ENCODE peak calls at places on chromosomes 12 and 14, in five cellular contexts. One of them, this sample, is unnamed.

GRCh38 chr12:109718390-109718789 is 4.8 kb downstream of the FAM222A start:
- DNase-seq in stimulated activated CD4-positive, alpha-beta T cell treated with anti-CD3 and anti-CD28 coated beads, Interleukin-4, amount 100 ng/mL, for 1 hour: no peak
- DNase-seq in HS-27A: no peak
- DNase-seq in CD8-positive, alpha-beta memory T cell: no peak
- DNase-seq in ELF-1: peak
- DNase-seq in this sample: peak

GRCh38 chr12:110585231-110585799 is 2.2 kb upstream of the PPTC7 start:
- DNase-seq in ELF-1: no peak
- DNase-seq in HS-27A: no peak
- DNase-seq in CD8-positive, alpha-beta memory T cell: no peak
- DNase-seq in stimulated activated CD4-positive, alpha-beta T cell treated with anti-CD3 and anti-CD28 coated beads, Interleukin-4, amount 100 ng/mL, for 1 hour: no peak
- DNase-seq in this sample: peak

GRCh38 chr14:66008631-66009030 is 477.5 kb upstream of the CCDC196 start:
- DNase-seq in ELF-1: no peak
- DNase-seq in HS-27A: no peak
- DNase-seq in CD8-positive, alpha-beta memory T cell: no peak
- DNase-seq in stimulated activated CD4-positive, alpha-beta T cell treated with anti-CD3 and anti-CD28 coated beads, Interleukin-4, amount 100 ng/mL, for 1 hour: no peak
- DNase-seq in this sample: no peak

GRCh38 chr14:70836946-70837345 is 27.6 kb upstream of the MAP3K9 start:
- DNase-seq in HS-27A: no peak
- DNase-seq in CD8-positive, alpha-beta memory T cell: no peak
- DNase-seq in ELF-1: no peak
- DNase-seq in stimulated activated CD4-positive, alpha-beta T cell treated with anti-CD3 and anti-CD28 coated beads, Interleukin-4, amount 100 ng/mL, for 1 hour: no peak
- DNase-seq in this sample: no peak

GRCh38 chr12:105330938-105331804 is 680 bp downstream of the C12orf75 start:
- DNase-seq in stimulated activated CD4-positive, alpha-beta T cell treated with anti-CD3 and anti-CD28 coated beads, Interleukin-4, amount 100 ng/mL, for 1 hour: peak
- DNase-seq in ELF-1: no peak
- DNase-seq in HS-27A: no peak
- DNase-seq in CD8-positive, alpha-beta memory T cell: no peak
- DNase-seq in this sample: peak

GRCh38 chr14:101072531-101072930 is 169.0 kb upstream of the RTL1 start:
- DNase-seq in CD8-positive, alpha-beta memory T cell: no peak
- DNase-seq in HS-27A: no peak
- DNase-seq in ELF-1: no peak
- DNase-seq in stimulated activated CD4-positive, alpha-beta T cell treated with anti-CD3 and anti-CD28 coated beads, Interleukin-4, amount 100 ng/mL, for 1 hour: no peak
- DNase-seq in this sample: peak

GRCh38 chr14:67522270-67522669 is 10.8 kb upstream of the PLEKHH1 start:
- DNase-seq in HS-27A: no peak
- DNase-seq in CD8-positive, alpha-beta memory T cell: no peak
- DNase-seq in stimulated activated CD4-positive, alpha-beta T cell treated with anti-CD3 and anti-CD28 coated beads, Interleukin-4, amount 100 ng/mL, for 1 hour: no peak
- DNase-seq in ELF-1: no peak
- DNase-seq in this sample: no peak

GRCh38 chr14:105324080-105324778 is 9.7 kb downstream of the PACS2 start:
- DNase-seq in ELF-1: peak
- DNase-seq in stimulated activated CD4-positive, alpha-beta T cell treated with anti-CD3 and anti-CD28 coated beads, Interleukin-4, amount 100 ng/mL, for 1 hour: no peak
- DNase-seq in CD8-positive, alpha-beta memory T cell: no peak
- DNase-seq in HS-27A: no peak
- DNase-seq in this sample: peak

GRCh38 chr14:100822921-100823320 is 3.0 kb upstream of the MEG3 start:
- DNase-seq in CD8-positive, alpha-beta memory T cell: no peak
- DNase-seq in HS-27A: no peak
- DNase-seq in ELF-1: no peak
- DNase-seq in stimulated activated CD4-positive, alpha-beta T cell treated with anti-CD3 and anti-CD28 coated beads, Interleukin-4, amount 100 ng/mL, for 1 hour: no peak
- DNase-seq in this sample: no peak

GRCh38 chr12:111450676-111451075 is 45.0 kb downstream of the SH2B3 start:
- DNase-seq in ELF-1: no peak
- DNase-seq in stimulated activated CD4-positive, alpha-beta T cell treated with anti-CD3 and anti-CD28 coated beads, Interleukin-4, amount 100 ng/mL, for 1 hour: no peak
- DNase-seq in HS-27A: no peak
- DNase-seq in CD8-positive, alpha-beta memory T cell: no peak
- DNase-seq in this sample: peak

GRCh38 chr12:130961921-130962326 is 8.2 kb downstream of the ADGRD1 start:
- DNase-seq in HS-27A: no peak
- DNase-seq in CD8-positive, alpha-beta memory T cell: no peak
- DNase-seq in ELF-1: no peak
- DNase-seq in stimulated activated CD4-positive, alpha-beta T cell treated with anti-CD3 and anti-CD28 coated beads, Interleukin-4, amount 100 ng/mL, for 1 hour: no peak
- DNase-seq in this sample: no peak

GRCh38 chr14:99334277-99334676 is 62.3 kb upstream of the BCL11B start:
- DNase-seq in stimulated activated CD4-positive, alpha-beta T cell treated with anti-CD3 and anti-CD28 coated beads, Interleukin-4, amount 100 ng/mL, for 1 hour: no peak
- DNase-seq in HS-27A: no peak
- DNase-seq in ELF-1: no peak
- DNase-seq in CD8-positive, alpha-beta memory T cell: no peak
- DNase-seq in this sample: peak

GRCh38 chr12:46449856-46450255 is 77.3 kb upstream of the SLC38A2 start:
- DNase-seq in stimulated activated CD4-positive, alpha-beta T cell treated with anti-CD3 and anti-CD28 coated beads, Interleukin-4, amount 100 ng/mL, for 1 hour: no peak
- DNase-seq in ELF-1: no peak
- DNase-seq in HS-27A: no peak
- DNase-seq in CD8-positive, alpha-beta memory T cell: no peak
- DNase-seq in this sample: no peak

GRCh38 chr12:80472912-80473500 is 29.0 kb downstream of the PTPRQ start:
- DNase-seq in CD8-positive, alpha-beta memory T cell: no peak
- DNase-seq in ELF-1: peak
- DNase-seq in HS-27A: peak
- DNase-seq in stimulated activated CD4-positive, alpha-beta T cell treated with anti-CD3 and anti-CD28 coated beads, Interleukin-4, amount 100 ng/mL, for 1 hour: no peak
- DNase-seq in this sample: peak

GRCh38 chr12:19030180-19030579 is 99.4 kb upstream of the PLEKHA5 start:
- DNase-seq in CD8-positive, alpha-beta memory T cell: no peak
- DNase-seq in HS-27A: no peak
- DNase-seq in stimulated activated CD4-positive, alpha-beta T cell treated with anti-CD3 and anti-CD28 coated beads, Interleukin-4, amount 100 ng/mL, for 1 hour: no peak
- DNase-seq in ELF-1: no peak
- DNase-seq in this sample: no peak

GRCh38 chr14:99803803-99804202 is 10.6 kb downstream of the EML1 start:
- DNase-seq in ELF-1: no peak
- DNase-seq in CD8-positive, alpha-beta memory T cell: no peak
- DNase-seq in stimulated activated CD4-positive, alpha-beta T cell treated with anti-CD3 and anti-CD28 coated beads, Interleukin-4, amount 100 ng/mL, for 1 hour: no peak
- DNase-seq in HS-27A: no peak
- DNase-seq in this sample: no peak

GRCh38 chr12:79624378-79624777 is 66.4 kb downstream of the PAWR start:
- DNase-seq in CD8-positive, alpha-beta memory T cell: no peak
- DNase-seq in ELF-1: no peak
- DNase-seq in stimulated activated CD4-positive, alpha-beta T cell treated with anti-CD3 and anti-CD28 coated beads, Interleukin-4, amount 100 ng/mL, for 1 hour: no peak
- DNase-seq in HS-27A: no peak
- DNase-seq in this sample: no peak

GRCh38 chr14:100654814-100655795 is 67.9 kb upstream of the BEGAIN start:
- DNase-seq in stimulated activated CD4-positive, alpha-beta T cell treated with anti-CD3 and anti-CD28 coated beads, Interleukin-4, amount 100 ng/mL, for 1 hour: peak
- DNase-seq in CD8-positive, alpha-beta memory T cell: no peak
- DNase-seq in HS-27A: no peak
- DNase-seq in ELF-1: peak
- DNase-seq in this sample: peak

GRCh38 chr12:107318804-107319535 is 225.6 kb upstream of the CRY1 start:
- DNase-seq in HS-27A: no peak
- DNase-seq in stimulated activated CD4-positive, alpha-beta T cell treated with anti-CD3 and anti-CD28 coated beads, Interleukin-4, amount 100 ng/mL, for 1 hour: peak
- DNase-seq in ELF-1: peak
- DNase-seq in CD8-positive, alpha-beta memory T cell: no peak
- DNase-seq in this sample: peak

GRCh38 chr14:21987937-21988336 is 314.3 kb upstream of the OR4E1 start:
- DNase-seq in stimulated activated CD4-positive, alpha-beta T cell treated with anti-CD3 and anti-CD28 coated beads, Interleukin-4, amount 100 ng/mL, for 1 hour: no peak
- DNase-seq in CD8-positive, alpha-beta memory T cell: no peak
- DNase-seq in ELF-1: peak
- DNase-seq in HS-27A: no peak
- DNase-seq in this sample: peak

GRCh38 chr12:64556231-64556630 is 54.1 kb upstream of the RASSF3 start:
- DNase-seq in stimulated activated CD4-positive, alpha-beta T cell treated with anti-CD3 and anti-CD28 coated beads, Interleukin-4, amount 100 ng/mL, for 1 hour: no peak
- DNase-seq in CD8-positive, alpha-beta memory T cell: no peak
- DNase-seq in ELF-1: no peak
- DNase-seq in HS-27A: no peak
- DNase-seq in this sample: no peak

GRCh38 chr14:50688875-50689274 is 20.8 kb upstream of the SAV1 start:
- DNase-seq in CD8-positive, alpha-beta memory T cell: no peak
- DNase-seq in ELF-1: peak
- DNase-seq in stimulated activated CD4-positive, alpha-beta T cell treated with anti-CD3 and anti-CD28 coated beads, Interleukin-4, amount 100 ng/mL, for 1 hour: no peak
- DNase-seq in HS-27A: no peak
- DNase-seq in this sample: peak

GRCh38 chr12:5768171-5768879 is 176.7 kb downstream of the ANO2 start:
- DNase-seq in CD8-positive, alpha-beta memory T cell: no peak
- DNase-seq in ELF-1: no peak
- DNase-seq in stimulated activated CD4-positive, alpha-beta T cell treated with anti-CD3 and anti-CD28 coated beads, Interleukin-4, amount 100 ng/mL, for 1 hour: no peak
- DNase-seq in HS-27A: no peak
- DNase-seq in this sample: no peak

GRCh38 chr12:68042212-68042699 is 53.0 kb downstream of the IFNG-AS1 start:
- DNase-seq in CD8-positive, alpha-beta memory T cell: no peak
- DNase-seq in ELF-1: no peak
- DNase-seq in stimulated activated CD4-positive, alpha-beta T cell treated with anti-CD3 and anti-CD28 coated beads, Interleukin-4, amount 100 ng/mL, for 1 hour: no peak
- DNase-seq in HS-27A: no peak
- DNase-seq in this sample: peak